ENCODE peak calls at places on chromosomes 12 and 14, in ten cellular contexts. M is foreskin fibroblast, Y is progenitor cell of endocrine pancreas, U is left lung, X is NCI-H2171, D is T-helper 9 cell, T is MM.1S, F is mesenchymal stem cell, E is fibroblast of lung, K is HFF-Myc. V is an unnamed sample.

GRCh38 chr12:81284137-81284536 is 206.3 kb downstream of the ACSS3 start:
- DNase-seq in M (peak; percentile 45), Y (no peak), U (no peak), X (no peak), D (no peak), T (no peak), F (peak; percentile 53), E (no peak), K (no peak), V (no peak)

GRCh38 chr12:78018146-78018910 is 187.6 kb downstream of the NAV3 start:
- DNase-seq in M (no peak), Y (no peak), U (no peak), X (no peak), D (no peak), T (no peak), F (peak; percentile 29), E (peak; percentile 65), K (no peak), V (no peak)

GRCh38 chr12:67798763-67799162 is 150.2 kb downstream of the DYRK2 start:
- DNase-seq in M (no peak), Y (no peak), U (no peak), X (no peak), D (no peak), T (no peak), F (no peak), E (no peak), K (no peak), V (no peak)

GRCh38 chr14:103385994-103386491 is 828 bp downstream of the MARK3 start:
- DNase-seq in M (peak; percentile 56), Y (peak; percentile 25), U (peak; percentile 82), X (peak; percentile 21), D (peak; percentile 19), T (peak; percentile 8), F (peak; percentile 63), E (no peak), K (no peak), V (peak; percentile 22)

GRCh38 chr12:53735556-53735955 is 8.3 kb upstream of the CALCOCO1 start:
- DNase-seq in M (no peak), Y (no peak), U (no peak), X (no peak), D (no peak), T (no peak), F (no peak), E (no peak), K (no peak), V (no peak)

GRCh38 chr12:126734738-126735137 is 1532.2 kb upstream of the TMEM132C start:
- DNase-seq in M (no peak), Y (no peak), U (no peak), X (no peak), D (no peak), T (no peak), F (no peak), E (no peak), K (no peak), V (no peak)

GRCh38 chr14:65255029-65255545 is 152.8 kb upstream of the MAX start:
- DNase-seq in M (peak; percentile 87), Y (no peak), U (no peak), X (no peak), D (no peak), T (no peak), F (peak; percentile 63), E (peak; percentile 66), K (no peak), V (no peak)

GRCh38 chr12:61574339-61574738 is 685.9 kb upstream of the USP15 start:
- DNase-seq in M (no peak), Y (no peak), U (no peak), X (no peak), D (no peak), T (no peak), F (no peak), E (no peak), K (no peak), V (no peak)

GRCh38 chr12:46372852-46373302 is 304 bp upstream of the SLC38A2 start:
- DNase-seq in M (no peak), Y (peak; percentile 92), U (no peak), X (no peak), D (no peak), T (no peak), F (no peak), E (no peak), K (no peak), V (no peak)

GRCh38 chr12:130710733-130711080 is 5.4 kb downstream of the RIMBP2 start:
- DNase-seq in M (no peak), Y (no peak), U (no peak), X (no peak), D (no peak), T (no peak), F (no peak), E (no peak), K (no peak), V (no peak)

GRCh38 chr12:131604146-131604844 is 106.6 kb upstream of the SFSWAP start:
- DNase-seq in M (no peak), Y (no peak), U (peak; percentile 74), X (no peak), D (peak; percentile 19), T (no peak), F (no peak), E (no peak), K (no peak), V (peak; percentile 65)

GRCh38 chr12:51269174-51270066 is 795 bp downstream of the SMAGP start:
- DNase-seq in M (peak; percentile 71), Y (peak; percentile 65), U (peak; percentile 89), X (no peak), D (peak; percentile 48), T (peak; percentile 25), F (peak; percentile 26), E (peak; percentile 41), K (no peak), V (peak; percentile 59)

GRCh38 chr12:132803883-132804282 is 24.8 kb downstream of the GOLGA3 start:
- DNase-seq in M (no peak), Y (no peak), U (peak; percentile 72), X (no peak), D (no peak), T (no peak), F (no peak), E (no peak), K (no peak), V (no peak)

GRCh38 chr12:26195641-26196423 is 459 bp downstream of the SSPN start:
- DNase-seq in M (peak; percentile 73), Y (peak; percentile 46), U (peak; percentile 80), X (peak; percentile 56), D (no peak), T (peak; percentile 43), F (peak; percentile 60), E (peak; percentile 52), K (no peak), V (no peak)

GRCh38 chr12:102454808-102455760 is 25.3 kb downstream of the IGF1 start:
- DNase-seq in M (peak; percentile 62), Y (no peak), U (no peak), X (no peak), D (no peak), T (no peak), F (peak; percentile 13), E (peak; percentile 87), K (no peak), V (no peak)

GRCh38 chr14:59208224-59208814 is 19.9 kb downstream of the DAAM1 start:
- DNase-seq in M (peak; percentile 39), Y (no peak), U (no peak), X (no peak), D (no peak), T (no peak), F (peak; percentile 66), E (peak; percentile 28), K (no peak), V (no peak)

GRCh38 chr12:87020071-87020470 is 763.9 kb upstream of the MGAT4C start:
- DNase-seq in M (peak; percentile 0), Y (no peak), U (no peak), X (no peak), D (no peak), T (no peak), F (no peak), E (no peak), K (no peak), V (no peak)

GRCh38 chr12:47504775-47505446 is 200.9 kb downstream of the RPAP3 start:
- DNase-seq in M (peak; percentile 44), Y (no peak), U (no peak), X (no peak), D (no peak), T (no peak), F (peak; percentile 35), E (no peak), K (no peak), V (no peak)

GRCh38 chr12:26473291-26473690 is 277.9 kb downstream of the SSPN start:
- DNase-seq in M (peak; percentile 71), Y (no peak), U (no peak), X (no peak), D (no peak), T (no peak), F (no peak), E (no peak), K (no peak), V (no peak)

GRCh38 chr14:93538411-93538810 is 107.7 kb downstream of the UNC79 start:
- DNase-seq in M (no peak), Y (no peak), U (no peak), X (no peak), D (no peak), T (no peak), F (no peak), E (no peak), K (no peak), V (no peak)

GRCh38 chr14:81534510-81535074 is 939 bp upstream of the SEL1L start:
- DNase-seq in M (no peak), Y (no peak), U (no peak), X (no peak), D (no peak), T (no peak), F (no peak), E (no peak), K (no peak), V (no peak)

GRCh38 chr14:22059201-22059600 is 385.6 kb upstream of the OR4E1 start:
- DNase-seq in M (no peak), Y (no peak), U (no peak), X (no peak), D (no peak), T (no peak), F (no peak), E (no peak), K (no peak), V (no peak)

GRCh38 chr12:30748150-30748549 is 6.6 kb downstream of the CAPRIN2 start:
- DNase-seq in M (no peak), Y (no peak), U (no peak), X (no peak), D (no peak), T (no peak), F (no peak), E (no peak), K (no peak), V (no peak)

GRCh38 chr12:124861492-124861891 is 2.2 kb downstream of the SCARB1 start:
- DNase-seq in M (peak; percentile 74), Y (no peak), U (peak; percentile 82), X (no peak), D (no peak), T (no peak), F (no peak), E (peak; percentile 55), K (peak; percentile 39), V (no peak)

GRCh38 chr14:21104448-21105060 is 3.7 kb downstream of the TMEM253 start:
- DNase-seq in M (peak; percentile 92), Y (no peak), U (peak; percentile 87), X (peak; percentile 99), D (peak; percentile 55), T (peak; percentile 65), F (peak; percentile 89), E (peak; percentile 81), K (no peak), V (peak; percentile 62)

GRCh38 chr12:117540011-117540410 is 178.6 kb upstream of the NOS1 start:
- DNase-seq in M (no peak), Y (no peak), U (no peak), X (no peak), D (no peak), T (no peak), F (no peak), E (no peak), K (no peak), V (no peak)

GRCh38 chr14:28375295-28375694 is 391.3 kb upstream of the FOXG1 start:
- DNase-seq in M (peak; percentile 7), Y (no peak), U (no peak), X (no peak), D (no peak), T (peak; percentile 19), F (no peak), E (peak; percentile 23), K (no peak), V (no peak)

GRCh38 chr14:29905549-29905948 is 22.1 kb downstream of the PRKD1 start:
- DNase-seq in M (no peak), Y (no peak), U (no peak), X (no peak), D (no peak), T (no peak), F (no peak), E (no peak), K (no peak), V (no peak)